ENCODE peak calls at places on chromosomes 2 and 18, in six cellular contexts. One of them, this sample, is unnamed.

GRCh38 chr18:79560042-79560860 is 119.4 kb upstream of the CTDP1 start:
- DNase-seq in colonic mucosa: no peak
- DNase-seq in cardiac muscle cell: no peak
- DNase-seq in uterus: no peak
- DNase-seq in SJCRH30: no peak
- DNase-seq in neural progenitor cell: no peak
- DNase-seq in this sample: no peak

GRCh38 chr18:8798996-8799395 is 93.6 kb downstream of the MTCL1 start:
- DNase-seq in cardiac muscle cell: no peak
- DNase-seq in SJCRH30: peak; percentile 84
- DNase-seq in colonic mucosa: peak; percentile 50
- DNase-seq in neural progenitor cell: no peak
- DNase-seq in uterus: no peak
- DNase-seq in this sample: no peak

GRCh38 chr2:206275274-206276160 is 1.1 kb downstream of the ZDBF2 start:
- DNase-seq in colonic mucosa: no peak
- DNase-seq in neural progenitor cell: peak; percentile 28
- DNase-seq in uterus: no peak
- DNase-seq in cardiac muscle cell: no peak
- DNase-seq in SJCRH30: peak; percentile 51
- DNase-seq in this sample: peak; percentile 34

GRCh38 chr18:29154196-29154757 is 977.3 kb upstream of the CDH2 start:
- DNase-seq in uterus: no peak
- DNase-seq in cardiac muscle cell: no peak
- DNase-seq in colonic mucosa: no peak
- DNase-seq in SJCRH30: no peak
- DNase-seq in neural progenitor cell: no peak
- DNase-seq in this sample: no peak

GRCh38 chr2:66237470-66238354 is 197.2 kb upstream of the MEIS1 start:
- DNase-seq in neural progenitor cell: no peak
- DNase-seq in SJCRH30: peak; percentile 6
- DNase-seq in colonic mucosa: no peak
- DNase-seq in uterus: no peak
- DNase-seq in cardiac muscle cell: no peak
- DNase-seq in this sample: no peak

GRCh38 chr2:17539993-17540812 is at the start of gene VSNL1:
- DNase-seq in neural progenitor cell: peak; percentile 98
- DNase-seq in cardiac muscle cell: peak; percentile 96
- DNase-seq in uterus: peak; percentile 80
- DNase-seq in SJCRH30: no peak
- DNase-seq in colonic mucosa: peak; percentile 86
- DNase-seq in this sample: peak; percentile 28

GRCh38 chr2:237624565-237624964 is 2.8 kb upstream of the LRRFIP1 start:
- DNase-seq in neural progenitor cell: no peak
- DNase-seq in colonic mucosa: no peak
- DNase-seq in uterus: peak; percentile 59
- DNase-seq in SJCRH30: no peak
- DNase-seq in cardiac muscle cell: no peak
- DNase-seq in this sample: no peak

GRCh38 chr18:79740741-79741700 is 56.7 kb upstream of the KCNG2 start:
- DNase-seq in SJCRH30: no peak
- DNase-seq in neural progenitor cell: no peak
- DNase-seq in cardiac muscle cell: no peak
- DNase-seq in uterus: no peak
- DNase-seq in colonic mucosa: no peak
- DNase-seq in this sample: peak; percentile 48

GRCh38 chr18:3172081-3172480 is 47.7 kb downstream of the MYOM1 start:
- DNase-seq in uterus: no peak
- DNase-seq in colonic mucosa: no peak
- DNase-seq in cardiac muscle cell: no peak
- DNase-seq in SJCRH30: no peak
- DNase-seq in neural progenitor cell: no peak
- DNase-seq in this sample: no peak

GRCh38 chr2:105410554-105410953 is 11.7 kb upstream of the FHL2 start:
- DNase-seq in cardiac muscle cell: no peak
- DNase-seq in SJCRH30: no peak
- DNase-seq in neural progenitor cell: no peak
- DNase-seq in colonic mucosa: no peak
- DNase-seq in uterus: no peak
- DNase-seq in this sample: no peak

GRCh38 chr18:63317982-63318881 is 1.3 kb downstream of the BCL2 start:
- DNase-seq in colonic mucosa: peak; percentile 84
- DNase-seq in cardiac muscle cell: peak; percentile 35
- DNase-seq in uterus: peak; percentile 80
- DNase-seq in neural progenitor cell: peak; percentile 78
- DNase-seq in SJCRH30: no peak
- DNase-seq in this sample: peak; percentile 89

GRCh38 chr2:43318791-43319190 is 92.4 kb upstream of the ZFP36L2 start:
- DNase-seq in cardiac muscle cell: no peak
- DNase-seq in uterus: no peak
- DNase-seq in neural progenitor cell: no peak
- DNase-seq in colonic mucosa: no peak
- DNase-seq in SJCRH30: peak; percentile 52
- DNase-seq in this sample: no peak

GRCh38 chr2:215290980-215291599 is 20.8 kb upstream of the ATIC start:
- DNase-seq in uterus: no peak
- DNase-seq in colonic mucosa: no peak
- DNase-seq in cardiac muscle cell: no peak
- DNase-seq in SJCRH30: no peak
- DNase-seq in neural progenitor cell: no peak
- DNase-seq in this sample: no peak

GRCh38 chr2:107278672-107279071 is 392.7 kb upstream of the ST6GAL2 start:
- DNase-seq in uterus: no peak
- DNase-seq in colonic mucosa: no peak
- DNase-seq in SJCRH30: peak; percentile 61
- DNase-seq in neural progenitor cell: peak; percentile 32
- DNase-seq in cardiac muscle cell: no peak
- DNase-seq in this sample: no peak

GRCh38 chr18:32975166-32975441 is 202.3 kb upstream of the KLHL14 start:
- DNase-seq in colonic mucosa: no peak
- DNase-seq in neural progenitor cell: no peak
- DNase-seq in cardiac muscle cell: no peak
- DNase-seq in uterus: no peak
- DNase-seq in SJCRH30: no peak
- DNase-seq in this sample: no peak

GRCh38 chr2:167544602-167545001 is 656.3 kb downstream of the XIRP2 start:
- DNase-seq in colonic mucosa: no peak
- DNase-seq in uterus: no peak
- DNase-seq in SJCRH30: peak; percentile 3
- DNase-seq in neural progenitor cell: no peak
- DNase-seq in cardiac muscle cell: no peak
- DNase-seq in this sample: no peak

GRCh38 chr2:225930687-225931086 is 531.2 kb downstream of the NYAP2 start:
- DNase-seq in cardiac muscle cell: no peak
- DNase-seq in neural progenitor cell: no peak
- DNase-seq in uterus: no peak
- DNase-seq in SJCRH30: peak; percentile 22
- DNase-seq in colonic mucosa: no peak
- DNase-seq in this sample: no peak

GRCh38 chr2:225993430-225993829 is 593.9 kb downstream of the NYAP2 start:
- DNase-seq in colonic mucosa: no peak
- DNase-seq in uterus: no peak
- DNase-seq in SJCRH30: no peak
- DNase-seq in cardiac muscle cell: no peak
- DNase-seq in neural progenitor cell: no peak
- DNase-seq in this sample: no peak

GRCh38 chr2:96113367-96113677 is 3.0 kb downstream of the ADRA2B start:
- DNase-seq in colonic mucosa: no peak
- DNase-seq in neural progenitor cell: no peak
- DNase-seq in cardiac muscle cell: no peak
- DNase-seq in uterus: no peak
- DNase-seq in SJCRH30: no peak
- DNase-seq in this sample: no peak

GRCh38 chr18:67232406-67232805 is 284.1 kb downstream of the DSEL start:
- DNase-seq in colonic mucosa: no peak
- DNase-seq in neural progenitor cell: no peak
- DNase-seq in cardiac muscle cell: no peak
- DNase-seq in uterus: no peak
- DNase-seq in SJCRH30: no peak
- DNase-seq in this sample: no peak

GRCh38 chr18:58674863-58675472 is 3.7 kb downstream of the MALT1 start:
- DNase-seq in colonic mucosa: no peak
- DNase-seq in SJCRH30: no peak
- DNase-seq in uterus: no peak
- DNase-seq in neural progenitor cell: no peak
- DNase-seq in cardiac muscle cell: no peak
- DNase-seq in this sample: no peak

GRCh38 chr2:152558174-152559091 is 158.8 kb downstream of the PRPF40A start:
- DNase-seq in colonic mucosa: no peak
- DNase-seq in cardiac muscle cell: no peak
- DNase-seq in SJCRH30: peak; percentile 83
- DNase-seq in neural progenitor cell: no peak
- DNase-seq in uterus: no peak
- DNase-seq in this sample: no peak

GRCh38 chr2:160666019-160666676 is 172.5 kb upstream of the RBMS1 start:
- DNase-seq in SJCRH30: peak; percentile 68
- DNase-seq in cardiac muscle cell: peak; percentile 27
- DNase-seq in neural progenitor cell: no peak
- DNase-seq in colonic mucosa: no peak
- DNase-seq in uterus: peak; percentile 64
- DNase-seq in this sample: peak; percentile 21

GRCh38 chr2:200654823-200655222 is 69.0 kb downstream of the AOX1 start:
- DNase-seq in SJCRH30: no peak
- DNase-seq in colonic mucosa: no peak
- DNase-seq in cardiac muscle cell: no peak
- DNase-seq in neural progenitor cell: no peak
- DNase-seq in uterus: no peak
- DNase-seq in this sample: no peak

GRCh38 chr2:172098287-172098649 is 4.4 kb downstream of the DLX2 start:
- DNase-seq in cardiac muscle cell: no peak
- DNase-seq in neural progenitor cell: no peak
- DNase-seq in uterus: no peak
- DNase-seq in colonic mucosa: no peak
- DNase-seq in SJCRH30: no peak
- DNase-seq in this sample: no peak

GRCh38 chr18:8951491-8951890 is 151.0 kb upstream of the NDUFV2 start:
- DNase-seq in neural progenitor cell: no peak
- DNase-seq in cardiac muscle cell: no peak
- DNase-seq in SJCRH30: no peak
- DNase-seq in colonic mucosa: no peak
- DNase-seq in uterus: no peak
- DNase-seq in this sample: no peak

GRCh38 chr2:196618661-196619060 is 20.9 kb upstream of the CCDC150 start:
- DNase-seq in neural progenitor cell: no peak
- DNase-seq in uterus: no peak
- DNase-seq in cardiac muscle cell: no peak
- DNase-seq in colonic mucosa: no peak
- DNase-seq in SJCRH30: no peak
- DNase-seq in this sample: no peak

DNA sequence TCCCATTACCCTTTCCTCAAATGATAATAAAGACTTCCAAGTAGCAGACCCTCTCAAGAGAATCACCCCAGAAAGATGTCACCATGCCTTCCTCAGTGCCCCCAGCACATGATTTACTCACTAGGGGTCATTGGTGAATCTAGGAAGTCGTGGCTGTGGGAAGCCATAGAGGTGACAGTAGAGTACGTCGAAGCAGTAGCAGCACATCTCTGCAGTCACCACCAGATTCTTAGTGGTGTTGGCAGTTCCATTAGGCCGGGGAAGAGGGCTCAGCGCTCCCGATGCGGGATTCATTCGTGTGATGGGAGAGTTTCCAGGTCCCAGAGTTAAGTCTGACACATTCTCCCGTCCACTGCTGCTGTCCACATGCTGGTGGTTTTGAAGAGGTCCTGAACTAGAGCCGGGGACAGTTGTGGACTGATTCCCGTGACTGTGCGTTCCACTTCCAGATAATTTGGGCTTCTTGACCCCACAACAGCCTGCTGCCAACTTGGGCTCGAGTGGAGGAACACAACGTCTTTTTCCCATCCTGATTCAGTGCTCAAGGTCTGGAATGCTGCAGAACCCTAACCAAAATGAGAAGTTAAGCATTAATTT is 12.0 kb downstream of the AMMECR1L start:
- DNase-seq in uterus: no peak
- DNase-seq in colonic mucosa: no peak
- DNase-seq in cardiac muscle cell: peak; percentile 24
- DNase-seq in SJCRH30: no peak
- DNase-seq in neural progenitor cell: no peak
- DNase-seq in this sample: no peak
- H3K36me3 ChIP-seq in uterus: no peaks in the 10 kb centered on the region
- H3K36me3 ChIP-seq in colonic mucosa: peaks cover 3% of the 10 kb centered on the region
- H3K36me3 ChIP-seq in cardiac muscle cell: peaks cover 24% of the 10 kb centered on the region
- H3K36me3 ChIP-seq in SJCRH30: peaks cover 38% of the 10 kb centered on the region
- H3K36me3 ChIP-seq in neural progenitor cell: peaks cover 4% of the 10 kb centered on the region
- H3K36me3 ChIP-seq in this sample: peaks cover 14% of the 10 kb centered on the region

DNA sequence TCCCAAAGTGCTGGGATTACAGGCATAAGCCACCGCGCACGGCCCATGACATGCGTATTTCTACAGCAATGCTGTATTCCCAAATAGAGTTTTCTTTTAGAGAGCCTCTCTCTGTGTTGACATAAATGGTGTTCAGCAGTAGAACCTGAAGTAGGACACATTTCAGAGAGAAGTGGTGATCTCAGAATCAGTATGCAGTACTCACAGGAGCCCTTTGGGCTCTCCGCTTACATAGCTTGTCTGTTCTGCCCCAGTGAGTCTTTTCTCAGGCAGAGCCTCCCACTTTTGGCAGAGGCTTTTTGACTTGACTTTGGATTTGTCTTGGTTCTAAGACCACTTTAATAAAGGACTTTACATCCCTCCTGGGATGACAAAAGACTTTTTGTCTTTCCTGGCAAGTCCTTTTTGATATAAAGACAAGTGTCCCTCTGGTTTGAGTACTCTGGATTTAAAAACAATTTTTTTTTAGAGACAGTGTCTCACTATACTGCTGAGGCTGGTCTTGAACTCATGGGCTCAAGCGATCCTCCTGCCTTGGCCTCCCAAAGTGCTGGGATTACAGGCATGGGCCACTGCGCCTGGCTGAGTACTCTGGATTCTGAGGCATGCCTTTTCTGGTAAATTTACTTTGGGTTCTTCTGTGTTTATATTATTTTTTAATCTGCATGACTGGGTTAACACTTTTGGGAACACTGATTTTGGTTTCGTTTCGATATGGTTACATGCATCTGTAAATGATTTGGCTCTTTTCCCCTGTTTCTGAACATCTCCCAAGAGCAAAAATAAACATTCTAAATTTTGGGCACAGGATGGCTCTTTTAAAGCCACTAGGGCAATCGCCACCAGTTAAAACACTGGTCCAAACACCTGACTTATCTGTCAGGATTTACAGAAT is 113.2 kb downstream of the SMAD2 start:
- DNase-seq in cardiac muscle cell: no peak
- DNase-seq in neural progenitor cell: no peak
- DNase-seq in SJCRH30: no peak
- DNase-seq in uterus: no peak
- DNase-seq in colonic mucosa: no peak
- DNase-seq in this sample: no peak
- H3K4me3 ChIP-seq in cardiac muscle cell: no peak overlapping the region
- H3K4me3 ChIP-seq in neural progenitor cell: no peak overlapping the region
- H3K4me3 ChIP-seq in SJCRH30: no peak overlapping the region
- H3K4me3 ChIP-seq in uterus: no peak overlapping the region
- H3K4me3 ChIP-seq in colonic mucosa: no peak overlapping the region
- H3K4me3 ChIP-seq in this sample: no peak overlapping the region

GRCh38 chr2:101881131-101881530 is 110.6 kb upstream of the IL1R2 start:
- DNase-seq in cardiac muscle cell: no peak
- DNase-seq in colonic mucosa: no peak
- DNase-seq in SJCRH30: no peak
- DNase-seq in neural progenitor cell: no peak
- DNase-seq in uterus: no peak
- DNase-seq in this sample: no peak
- H3K36me3 ChIP-seq in cardiac muscle cell: peaks cover 22% of the 10 kb centered on the region
- H3K36me3 ChIP-seq in colonic mucosa: peaks cover 17% of the 10 kb centered on the region
- H3K36me3 ChIP-seq in SJCRH30: peaks cover 55% of the 10 kb centered on the region
- H3K36me3 ChIP-seq in neural progenitor cell: peaks cover 8% of the 10 kb centered on the region
- H3K36me3 ChIP-seq in uterus: no peaks in the 10 kb centered on the region
- H3K36me3 ChIP-seq in this sample: no peaks in the 10 kb centered on the region

GRCh38 chr2:241217320-241218031 is 29.0 kb downstream of the ANO7 start:
- DNase-seq in neural progenitor cell: peak; percentile 92
- DNase-seq in SJCRH30: peak; percentile 41
- DNase-seq in cardiac muscle cell: peak; percentile 87
- DNase-seq in colonic mucosa: peak; percentile 60
- DNase-seq in uterus: peak; percentile 73
- DNase-seq in this sample: peak; percentile 79
- H3K4me3 ChIP-seq in neural progenitor cell: peak overlapping the region; percentile 38
- H3K4me3 ChIP-seq in SJCRH30: peak overlapping the region; percentile 19
- H3K4me3 ChIP-seq in cardiac muscle cell: peak overlapping the region; percentile 8
- H3K4me3 ChIP-seq in colonic mucosa: peak overlapping the region; percentile 48
- H3K4me3 ChIP-seq in uterus: peak overlapping the region; percentile 45
- H3K4me3 ChIP-seq in this sample: peak overlapping the region; percentile 57

This sample was measured in GM06990.